ENCODE peak calls at places on chromosomes 11 and 22, in ten cellular contexts. N is coronary artery, S is BE2C, B is Peyer's patch, U is IMR-90, A is uterus, Y is fibroblast of mammary gland, E is pancreas, H is HL-60, K is chondrocyte. R is an unnamed sample.

GRCh38 chr11:73326929-73327811 is 19.1 kb downstream of the ARHGEF17 start:
- DNase-seq in N (no peak), S (no peak), B (no peak), U (peak; percentile 82), A (no peak), Y (peak; percentile 84), E (no peak), H (peak; percentile 43), K (no peak), R (no peak)

GRCh38 chr11:76598426-76598839 is 72.1 kb downstream of the LRRC32 start:
- DNase-seq in N (peak; percentile 76), S (peak; percentile 69), B (peak; percentile 60), U (peak; percentile 56), A (no peak), Y (peak; percentile 56), E (no peak), H (peak; percentile 38), K (no peak), R (no peak)

GRCh38 chr11:86291466-86292262 is 10.4 kb upstream of the HIKESHI start:
- DNase-seq in N (no peak), S (peak; percentile 60), B (peak; percentile 67), U (peak; percentile 55), A (peak; percentile 25), Y (peak; percentile 70), E (peak; percentile 44), H (no peak), K (no peak), R (no peak)

GRCh38 chr22:49979587-49980264 is 19.2 kb downstream of the PIM3 start:
- DNase-seq in N (no peak), S (peak; percentile 56), B (peak; percentile 81), U (no peak), A (no peak), Y (peak; percentile 61), E (peak; percentile 24), H (no peak), K (peak; percentile 2), R (no peak)

GRCh38 chr11:74019860-74020259 is 11.0 kb upstream of the UCP3 start:
- DNase-seq in N (peak; percentile 26), S (no peak), B (no peak), U (peak; percentile 24), A (no peak), Y (peak; percentile 37), E (no peak), H (no peak), K (no peak), R (no peak)

GRCh38 chr11:396511-396947 is 2.5 kb downstream of the PKP3 start:
- DNase-seq in N (no peak), S (no peak), B (no peak), U (no peak), A (no peak), Y (peak; percentile 37), E (no peak), H (no peak), K (no peak), R (no peak)

GRCh38 chr11:123536690-123537437 is 106.8 kb downstream of the GRAMD1B start:
- DNase-seq in N (no peak), S (no peak), B (no peak), U (no peak), A (no peak), Y (peak; percentile 42), E (peak; percentile 20), H (no peak), K (no peak), R (no peak)

GRCh38 chr22:44909241-44909640 is 100.6 kb downstream of the PHF21B start:
- DNase-seq in N (peak; percentile 22), S (no peak), B (peak; percentile 6), U (no peak), A (no peak), Y (no peak), E (no peak), H (no peak), K (no peak), R (no peak)

GRCh38 chr11:12995823-12996222 is 13.3 kb upstream of the RASSF10 start:
- DNase-seq in N (no peak), S (no peak), B (no peak), U (no peak), A (no peak), Y (no peak), E (no peak), H (no peak), K (no peak), R (no peak)

GRCh38 chr11:67274768-67275605 is 8.7 kb downstream of the GRK2 start:
- DNase-seq in N (no peak), S (peak; percentile 6), B (peak; percentile 49), U (no peak), A (peak; percentile 52), Y (no peak), E (no peak), H (no peak), K (peak; percentile 87), R (no peak)

GRCh38 chr11:114440121-114440860 is 1.0 kb downstream of the REXO2 start:
- DNase-seq in N (no peak), S (no peak), B (no peak), U (peak; percentile 29), A (no peak), Y (no peak), E (no peak), H (no peak), K (no peak), R (no peak)

GRCh38 chr22:27601195-27601594 is 200.4 kb downstream of the MN1 start:
- DNase-seq in N (no peak), S (no peak), B (no peak), U (no peak), A (no peak), Y (no peak), E (no peak), H (no peak), K (no peak), R (no peak)

GRCh38 chr22:20774882-20775281 is 969 bp downstream of the SERPIND1 start:
- DNase-seq in N (no peak), S (no peak), B (no peak), U (no peak), A (no peak), Y (no peak), E (no peak), H (no peak), K (no peak), R (no peak)

GRCh38 chr22:31102441-31103081 is 4.8 kb downstream of the SELENOM start:
- DNase-seq in N (peak; percentile 98), S (no peak), B (peak; percentile 83), U (peak; percentile 98), A (peak; percentile 97), Y (peak; percentile 96), E (peak; percentile 31), H (no peak), K (no peak), R (peak; percentile 92)

GRCh38 chr22:47398921-47399790 is 636.7 kb downstream of the TBC1D22A start:
- DNase-seq in N (no peak), S (no peak), B (no peak), U (no peak), A (no peak), Y (no peak), E (no peak), H (no peak), K (peak; percentile 87), R (no peak)

GRCh38 chr22:28949788-28950187 is 66.4 kb downstream of the ZNRF3 start:
- DNase-seq in N (no peak), S (no peak), B (no peak), U (peak; percentile 67), A (no peak), Y (peak; percentile 46), E (no peak), H (no peak), K (no peak), R (no peak)

GRCh38 chr11:22246992-22247391 is 54.1 kb downstream of the ANO5 start:
- DNase-seq in N (no peak), S (no peak), B (no peak), U (no peak), A (no peak), Y (no peak), E (no peak), H (no peak), K (no peak), R (no peak)

DNA sequence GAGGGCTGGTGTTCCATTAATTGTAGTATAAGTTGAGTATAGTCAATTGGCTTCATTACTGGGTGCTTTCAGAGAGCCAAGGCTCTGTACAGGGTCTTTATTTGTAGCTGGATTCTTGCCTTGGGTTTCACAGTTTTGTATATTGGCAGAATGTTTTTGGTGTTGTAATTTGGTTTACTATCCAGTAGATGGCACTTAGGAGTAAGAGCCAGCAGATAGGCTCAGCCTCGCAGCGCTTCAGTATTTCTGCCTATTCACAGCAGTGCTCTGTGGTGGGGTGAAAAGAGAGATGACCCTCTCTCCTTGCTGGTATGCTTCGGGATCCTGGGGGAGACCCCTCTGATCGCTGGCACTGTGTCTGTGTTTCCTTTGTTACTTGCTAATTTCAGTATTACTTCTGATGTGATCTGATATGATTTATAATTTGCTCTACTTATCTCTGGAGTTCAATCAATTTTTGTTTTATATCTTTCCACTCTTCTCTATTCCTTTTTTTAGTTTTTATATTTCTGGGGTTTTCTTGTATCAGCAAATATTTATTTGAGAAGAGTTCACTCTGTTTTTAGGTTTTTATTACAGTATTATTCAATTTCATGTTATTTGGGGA is 52.2 kb downstream of the ANO5 start:
- DNase-seq in N (no peak), S (peak; percentile 40), B (peak; percentile 46), U (peak; percentile 19), A (no peak), Y (peak; percentile 45), E (peak; percentile 13), H (no peak), K (no peak), R (no peak)
- TF ChIP-seq CTCF in N (peak; percentile 34), S (peak; percentile 59), B (peak; percentile 57), U (peak; percentile 60), A (peak; percentile 33), Y (peak; percentile 67), E (peak; percentile 41), H (peak; percentile 26), K (peak; percentile 81), R (peak; percentile 70)

GRCh38 chr11:57662893-57663292 is 5.0 kb upstream of the ZDHHC5 start:
- DNase-seq in N (no peak), S (no peak), B (no peak), U (no peak), A (no peak), Y (no peak), E (no peak), H (no peak), K (no peak), R (no peak)
- TF ChIP-seq CTCF in N (no peak), S (no peak), B (peak; percentile 9), U (peak; percentile 16), A (no peak), Y (no peak), E (no peak), H (no peak), K (peak; percentile 33), R (no peak)

DNA sequence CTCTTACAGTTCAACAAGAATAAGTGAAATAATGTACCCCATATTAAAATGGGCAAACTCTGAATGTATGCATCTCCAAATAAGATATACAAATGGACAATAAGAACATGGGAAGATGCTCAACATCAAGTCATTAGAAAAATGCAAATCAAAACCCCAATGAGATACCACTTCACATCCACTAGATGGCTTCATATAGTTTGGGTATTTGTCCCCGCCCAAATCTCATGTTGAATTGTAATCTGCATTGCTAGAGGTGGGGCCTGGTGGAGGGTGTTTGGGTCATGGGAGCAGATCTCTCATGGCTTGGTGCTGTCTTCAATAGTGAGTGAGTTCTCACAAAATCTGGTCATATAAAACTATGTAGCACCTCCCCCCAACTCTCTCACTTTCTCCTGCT is 5.7 kb downstream of the MPZL2 start:
- DNase-seq in N (no peak), S (no peak), B (no peak), U (no peak), A (no peak), Y (peak; percentile 3), E (no peak), H (no peak), K (no peak), R (no peak)
- TF ChIP-seq CTCF in N (no peak), S (peak; percentile 42), B (peak; percentile 25), U (no peak), A (no peak), Y (peak; percentile 20), E (no peak), H (no peak), K (peak; percentile 39), R (no peak)

GRCh38 chr11:34738237-34738636 is 117.3 kb downstream of the EHF start:
- DNase-seq in N (no peak), S (no peak), B (no peak), U (no peak), A (no peak), Y (no peak), E (no peak), H (no peak), K (no peak), R (no peak)
- TF ChIP-seq CTCF in N (no peak), S (no peak), B (no peak), U (no peak), A (no peak), Y (no peak), E (no peak), H (no peak), K (no peak), R (no peak)

R was measured in osteocyte.